ENCODE peak calls at places on chromosomes 13 and 19, in four cellular contexts. One of them, this sample, is unnamed.
A peak's percentile ranks its signal among the peaks of the same experiment; 100 is the strongest.

GRCh38 chr19:27889156-27889555 is 1323.8 kb downstream of the UQCRFS1 start:
- DNase-seq in WTC11: no peak
- DNase-seq in HepG2: no peak
- DNase-seq in GM12878: no peak
- DNase-seq in this sample: no peak

GRCh38 chr19:20359933-20360720 is 193.1 kb downstream of the ZNF486 start:
- DNase-seq in WTC11: peak; percentile 80
- DNase-seq in HepG2: no peak
- DNase-seq in GM12878: no peak
- DNase-seq in this sample: no peak

GRCh38 chr13:30810261-30810701 is 74.9 kb downstream of the ALOX5AP start:
- DNase-seq in WTC11: no peak
- DNase-seq in HepG2: no peak
- DNase-seq in GM12878: no peak
- DNase-seq in this sample: no peak

GRCh38 chr19:19506592-19506991 is 8.8 kb downstream of the TSSK6 start:
- DNase-seq in WTC11: no peak
- DNase-seq in HepG2: no peak
- DNase-seq in GM12878: no peak
- DNase-seq in this sample: no peak

GRCh38 chr13:38783992-38784875 is 97.4 kb downstream of the FREM2 start:
- DNase-seq in WTC11: no peak
- DNase-seq in HepG2: no peak
- DNase-seq in GM12878: no peak
- DNase-seq in this sample: no peak

GRCh38 chr19:28051047-28051446 is 1161.9 kb downstream of the UQCRFS1 start:
- DNase-seq in WTC11: peak; percentile 15
- DNase-seq in HepG2: no peak
- DNase-seq in GM12878: no peak
- DNase-seq in this sample: no peak

GRCh38 chr13:110634558-110634957 is 19.2 kb downstream of the NAXD start:
- DNase-seq in WTC11: no peak
- DNase-seq in HepG2: no peak
- DNase-seq in GM12878: no peak
- DNase-seq in this sample: no peak

GRCh38 chr19:44749318-44749717 is 810 bp downstream of the BCL3 start:
- DNase-seq in WTC11: no peak
- DNase-seq in HepG2: no peak
- DNase-seq in GM12878: no peak
- DNase-seq in this sample: no peak

GRCh38 chr13:81377926-81378325 is 1037.0 kb upstream of the SPRY2 start:
- DNase-seq in WTC11: no peak
- DNase-seq in HepG2: no peak
- DNase-seq in GM12878: no peak
- DNase-seq in this sample: no peak

GRCh38 chr19:56110515-56111448 is 10.3 kb downstream of the ZNF787 start:
- DNase-seq in WTC11: no peak
- DNase-seq in HepG2: peak; percentile 78
- DNase-seq in GM12878: no peak
- DNase-seq in this sample: no peak

GRCh38 chr13:43432948-43433347 is 353.8 kb downstream of the ENOX1 start:
- DNase-seq in WTC11: no peak
- DNase-seq in HepG2: no peak
- DNase-seq in GM12878: no peak
- DNase-seq in this sample: no peak

GRCh38 chr19:11848594-11849263 is at the start of gene ZNF439:
- DNase-seq in WTC11: peak; percentile 94
- DNase-seq in HepG2: peak; percentile 85
- DNase-seq in GM12878: peak; percentile 52
- DNase-seq in this sample: peak; percentile 22

GRCh38 chr13:111429064-111429558 is 108.7 kb downstream of the TEX29 start:
- DNase-seq in WTC11: peak; percentile 72
- DNase-seq in HepG2: peak; percentile 49
- DNase-seq in GM12878: no peak
- DNase-seq in this sample: peak; percentile 42

GRCh38 chr13:93670858-93671257 is 444.3 kb downstream of the GPC6 start:
- DNase-seq in WTC11: no peak
- DNase-seq in HepG2: no peak
- DNase-seq in GM12878: no peak
- DNase-seq in this sample: no peak

GRCh38 chr19:31154021-31154420 is 195.2 kb downstream of the TSHZ3 start:
- DNase-seq in WTC11: no peak
- DNase-seq in HepG2: no peak
- DNase-seq in GM12878: no peak
- DNase-seq in this sample: no peak

GRCh38 chr19:19652482-19653295 is 9.2 kb upstream of the GMIP start:
- DNase-seq in WTC11: no peak
- DNase-seq in HepG2: no peak
- DNase-seq in GM12878: no peak
- DNase-seq in this sample: no peak

GRCh38 chr19:30649934-30650614 is 277.9 kb downstream of the ZNF536 start:
- DNase-seq in WTC11: peak; percentile 54
- DNase-seq in HepG2: peak; percentile 57
- DNase-seq in GM12878: peak; percentile 24
- DNase-seq in this sample: peak; percentile 48

GRCh38 chr13:24540236-24541126 is 27.9 kb upstream of the PARP4 start:
- DNase-seq in WTC11: peak; percentile 78
- DNase-seq in HepG2: peak; percentile 2
- DNase-seq in GM12878: no peak
- DNase-seq in this sample: peak; percentile 32

GRCh38 chr19:1008268-1009042 is 8.2 kb downstream of the GRIN3B start:
- DNase-seq in WTC11: no peak
- DNase-seq in HepG2: no peak
- DNase-seq in GM12878: no peak
- DNase-seq in this sample: no peak

GRCh38 chr13:26628706-26629105 is 71.2 kb downstream of the WASF3 start:
- DNase-seq in WTC11: peak; percentile 22
- DNase-seq in HepG2: peak; percentile 28
- DNase-seq in GM12878: no peak
- DNase-seq in this sample: no peak

GRCh38 chr13:109162248-109163051 is 533.0 kb downstream of the MYO16 start:
- DNase-seq in WTC11: no peak
- DNase-seq in HepG2: no peak
- DNase-seq in GM12878: peak; percentile 98
- DNase-seq in this sample: no peak

GRCh38 chr13:92591117-92591516 is 635.5 kb upstream of the GPC6 start:
- DNase-seq in WTC11: no peak
- DNase-seq in HepG2: no peak
- DNase-seq in GM12878: no peak
- DNase-seq in this sample: no peak

GRCh38 chr13:114259374-114259773 is 22.0 kb upstream of the UPF3A start:
- DNase-seq in WTC11: no peak
- DNase-seq in HepG2: no peak
- DNase-seq in GM12878: no peak
- DNase-seq in this sample: no peak

GRCh38 chr13:99565478-99566124 is 64.3 kb downstream of the TM9SF2 start:
- DNase-seq in WTC11: peak; percentile 40
- DNase-seq in HepG2: no peak
- DNase-seq in GM12878: no peak
- DNase-seq in this sample: no peak

GRCh38 chr13:113663934-113664333 is 3.1 kb upstream of the GRK1 start:
- DNase-seq in WTC11: peak; percentile 6
- DNase-seq in HepG2: no peak
- DNase-seq in GM12878: no peak
- DNase-seq in this sample: no peak

GRCh38 chr13:58704953-58705352 is 1073.4 kb downstream of the PCDH17 start:
- DNase-seq in WTC11: no peak
- DNase-seq in HepG2: no peak
- DNase-seq in GM12878: no peak
- DNase-seq in this sample: no peak

GRCh38 chr19:50772408-50773311 is 2.4 kb downstream of the GPR32 start:
- DNase-seq in WTC11: no peak
- DNase-seq in HepG2: no peak
- DNase-seq in GM12878: no peak
- DNase-seq in this sample: peak; percentile 66

DNA sequence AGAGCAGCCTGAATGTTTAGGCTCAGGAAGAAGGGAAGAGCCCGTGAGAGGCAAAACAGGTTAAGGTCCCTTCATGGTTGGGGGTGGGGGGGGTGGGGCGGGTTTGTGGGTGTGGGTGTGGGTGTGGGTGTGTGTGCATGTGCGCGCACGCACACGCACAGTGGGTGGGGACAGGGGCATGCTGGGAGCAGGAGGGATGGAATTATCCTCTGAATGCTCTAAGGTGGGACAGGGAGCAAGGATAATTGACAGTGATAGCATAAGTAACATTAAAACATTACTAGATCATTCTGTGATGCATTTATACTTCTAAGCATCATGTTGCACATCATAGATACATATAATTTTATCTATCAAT is 64.7 kb downstream of the CCDC70 start:
- DNase-seq in WTC11: no peak
- DNase-seq in HepG2: no peak
- DNase-seq in GM12878: no peak
- DNase-seq in this sample: peak; percentile 26
- TF ChIP-seq ETV6 in WTC11: no peak
- TF ChIP-seq ETV6 in HepG2: no peak
- TF ChIP-seq ETV6 in GM12878: no peak
- TF ChIP-seq ETV6 in this sample: no peak

GRCh38 chr13:66074018-66074615 is 1156.0 kb downstream of the PCDH9 start:
- DNase-seq in WTC11: no peak
- DNase-seq in HepG2: no peak
- DNase-seq in GM12878: no peak
- DNase-seq in this sample: peak; percentile 52
- TF ChIP-seq ETV6 in WTC11: no peak
- TF ChIP-seq ETV6 in HepG2: no peak
- TF ChIP-seq ETV6 in GM12878: no peak
- TF ChIP-seq ETV6 in this sample: no peak

DNA sequence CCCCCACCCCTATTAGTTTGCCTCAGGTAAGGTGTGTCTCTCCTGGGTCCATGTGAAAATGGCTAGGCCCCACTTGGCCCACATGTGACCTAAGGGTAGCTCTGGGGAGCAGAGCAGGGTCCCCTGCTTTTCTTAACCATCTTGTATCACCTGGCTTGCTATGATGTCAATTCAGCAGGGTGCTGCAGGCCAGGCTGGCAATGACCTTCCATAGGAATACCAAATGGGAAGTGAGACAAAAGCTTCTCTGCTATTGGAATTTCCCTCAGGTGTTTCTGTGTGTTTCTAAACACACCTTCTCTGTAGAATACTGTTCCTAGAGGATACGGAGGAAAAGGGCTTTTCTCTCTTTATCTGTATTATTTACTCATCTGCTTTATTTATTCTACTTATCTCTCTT is 35.7 kb upstream of the DACH1 start:
- DNase-seq in WTC11: no peak
- DNase-seq in HepG2: no peak
- DNase-seq in GM12878: no peak
- DNase-seq in this sample: no peak
- TF ChIP-seq ETV6 in WTC11: no peak
- TF ChIP-seq ETV6 in HepG2: no peak
- TF ChIP-seq ETV6 in GM12878: no peak
- TF ChIP-seq ETV6 in this sample: no peak

GRCh38 chr13:101590479-101590878 is 138.0 kb downstream of the ITGBL1 start:
- DNase-seq in WTC11: no peak
- DNase-seq in HepG2: no peak
- DNase-seq in GM12878: no peak
- DNase-seq in this sample: no peak
- TF ChIP-seq ETV6 in WTC11: no peak
- TF ChIP-seq ETV6 in HepG2: no peak
- TF ChIP-seq ETV6 in GM12878: no peak
- TF ChIP-seq ETV6 in this sample: no peak

DNA sequence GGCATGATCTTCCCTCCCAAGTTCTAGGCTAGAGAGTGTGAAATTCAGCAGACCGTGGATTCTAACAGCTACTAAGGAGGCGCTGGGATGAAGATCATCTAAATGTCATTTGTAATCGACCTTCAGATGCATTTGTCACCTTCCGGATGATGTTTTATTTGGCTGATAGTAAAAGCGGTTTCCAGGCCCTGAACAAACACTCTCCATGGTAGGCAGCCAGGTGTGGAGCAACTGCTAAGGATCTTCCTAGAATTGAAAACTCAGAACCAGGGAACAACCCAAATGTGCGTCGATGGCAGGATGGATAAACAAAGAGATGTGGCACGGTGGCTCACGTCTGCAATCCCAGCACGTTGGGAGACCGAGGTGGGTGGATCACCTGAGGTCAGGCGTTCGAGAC is 107.2 kb upstream of the CACNA1A start:
- DNase-seq in WTC11: no peak
- DNase-seq in HepG2: no peak
- DNase-seq in GM12878: no peak
- DNase-seq in this sample: no peak
- TF ChIP-seq ETV6 in WTC11: no peak
- TF ChIP-seq ETV6 in HepG2: no peak
- TF ChIP-seq ETV6 in GM12878: no peak
- TF ChIP-seq ETV6 in this sample: no peak

DNA sequence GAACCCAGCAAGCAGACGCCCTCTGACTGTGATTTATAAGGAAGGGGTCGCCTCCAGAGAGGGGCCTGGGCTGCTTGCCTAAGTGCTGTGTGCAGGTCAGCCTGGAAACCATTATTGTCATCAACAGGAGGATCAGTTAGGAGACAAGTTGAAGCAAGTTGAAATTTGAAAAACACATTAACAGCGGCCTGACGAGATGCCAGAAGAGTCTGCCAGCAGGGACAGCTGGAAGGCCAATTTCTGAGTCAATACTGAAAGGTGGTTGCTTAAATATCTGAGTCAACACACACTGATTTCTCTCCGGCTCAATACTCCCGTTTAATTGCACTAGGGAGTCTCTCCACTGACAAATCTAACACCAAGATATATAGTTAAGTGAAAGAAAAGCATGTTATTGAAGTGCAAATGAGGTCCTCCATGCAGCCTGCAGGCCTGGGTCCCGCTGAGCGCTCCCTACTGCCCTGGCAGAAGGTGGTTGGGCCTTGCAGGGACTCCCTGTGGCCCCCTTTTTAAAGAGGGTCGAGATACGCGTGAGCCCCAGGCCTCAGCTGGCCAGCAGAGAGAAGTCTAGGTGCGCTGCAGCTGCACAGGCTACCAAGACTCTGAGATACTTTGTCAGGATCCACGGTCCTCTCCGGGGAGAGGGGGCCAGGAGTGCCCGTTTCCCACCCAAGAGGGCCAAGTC is 91.1 kb downstream of the RNASEH2B start:
- DNase-seq in WTC11: no peak
- DNase-seq in HepG2: no peak
- DNase-seq in GM12878: no peak
- DNase-seq in this sample: no peak
- TF ChIP-seq ETV6 in WTC11: no peak
- TF ChIP-seq ETV6 in HepG2: no peak
- TF ChIP-seq ETV6 in GM12878: no peak
- TF ChIP-seq ETV6 in this sample: no peak